ENCODE peak calls at places on chromosomes 7 and 10, in seven cellular contexts. Z, E, D, N, J, Y and V are unnamed samples.

GRCh38 chr10:63384001-63384400 is 81.8 kb downstream of the JMJD1C start:
- DNase-seq in Z (no peak), E (no peak), D (peak), N (no peak), J (peak), Y (no peak), V (no peak)

GRCh38 chr10:43981696-43982095 is 333.0 kb upstream of the ZNF32 start:
- DNase-seq in Z (no peak), E (no peak), D (no peak), N (no peak), J (no peak), Y (no peak), V (no peak)

GRCh38 chr10:95864906-95865813 is 42.6 kb upstream of the CC2D2B start:
- DNase-seq in Z (peak), E (no peak), D (peak), N (peak), J (peak), Y (no peak), V (peak)

GRCh38 chr10:4763960-4764428 is 62.0 kb upstream of the AKR1E2 start:
- DNase-seq in Z (no peak), E (no peak), D (peak), N (peak), J (peak), Y (no peak), V (peak)

GRCh38 chr10:5443429-5443828 is 31.1 kb downstream of the NET1 start:
- DNase-seq in Z (no peak), E (no peak), D (no peak), N (no peak), J (no peak), Y (peak), V (no peak)

GRCh38 chr7:6489612-6490011 is 41.9 kb upstream of the DAGLB start:
- DNase-seq in Z (no peak), E (no peak), D (no peak), N (no peak), J (no peak), Y (no peak), V (no peak)

GRCh38 chr10:69572159-69573055 is 815 bp downstream of the NEUROG3 start:
- DNase-seq in Z (no peak), E (no peak), D (peak), N (no peak), J (no peak), Y (no peak), V (no peak)

GRCh38 chr7:128215281-128215680 is 25.8 kb upstream of the LEP start:
- DNase-seq in Z (no peak), E (no peak), D (peak), N (peak), J (peak), Y (no peak), V (peak)

GRCh38 chr7:149872419-149873073 is 1.2 kb upstream of the ATP6V0E2 start:
- DNase-seq in Z (peak), E (no peak), D (peak), N (peak), J (peak), Y (no peak), V (peak)

GRCh38 chr10:35307297-35307696 is 29.0 kb upstream of the CCNY start:
- DNase-seq in Z (no peak), E (no peak), D (peak), N (no peak), J (no peak), Y (no peak), V (peak)

GRCh38 chr7:4468320-4469102 is 213.6 kb upstream of the FOXK1 start:
- DNase-seq in Z (no peak), E (no peak), D (no peak), N (no peak), J (no peak), Y (no peak), V (no peak)

GRCh38 chr7:87094322-87094721 is 34.9 kb upstream of the ELAPOR2 start:
- DNase-seq in Z (no peak), E (no peak), D (no peak), N (no peak), J (no peak), Y (no peak), V (no peak)

GRCh38 chr7:80681272-80681885 is 42.9 kb downstream of the CD36 start:
- DNase-seq in Z (no peak), E (no peak), D (peak), N (no peak), J (no peak), Y (no peak), V (peak)

GRCh38 chr7:140260767-140261486 is 84.1 kb upstream of the KDM7A start:
- DNase-seq in Z (peak), E (no peak), D (no peak), N (no peak), J (no peak), Y (no peak), V (no peak)

GRCh38 chr10:80408198-80409085 is at the start of gene PRXL2A:
- DNase-seq in Z (peak), E (peak), D (peak), N (no peak), J (no peak), Y (peak), V (no peak)

GRCh38 chr10:89814278-89814677 is 112.9 kb downstream of the KIF20B start:
- DNase-seq in Z (no peak), E (no peak), D (no peak), N (no peak), J (no peak), Y (no peak), V (no peak)
- TF ChIP-seq CTCF in Z (no peak), E (no peak), D (no peak), N (no peak), J (no peak), Y (no peak), V (no peak)

GRCh38 chr7:38748056-38748610 is 117.0 kb upstream of the AMPH start:
- DNase-seq in Z (no peak), E (no peak), D (peak), N (no peak), J (peak), Y (no peak), V (peak)
- TF ChIP-seq CTCF in Z (peak), E (no peak), D (peak), N (peak), J (peak), Y (no peak), V (peak)

GRCh38 chr7:123271231-123271630 is 71.5 kb upstream of the SLC13A1 start:
- DNase-seq in Z (no peak), E (no peak), D (peak), N (no peak), J (no peak), Y (no peak), V (peak)
- TF ChIP-seq CTCF in Z (no peak), E (no peak), D (no peak), N (no peak), J (no peak), Y (no peak), V (no peak)

DNA sequence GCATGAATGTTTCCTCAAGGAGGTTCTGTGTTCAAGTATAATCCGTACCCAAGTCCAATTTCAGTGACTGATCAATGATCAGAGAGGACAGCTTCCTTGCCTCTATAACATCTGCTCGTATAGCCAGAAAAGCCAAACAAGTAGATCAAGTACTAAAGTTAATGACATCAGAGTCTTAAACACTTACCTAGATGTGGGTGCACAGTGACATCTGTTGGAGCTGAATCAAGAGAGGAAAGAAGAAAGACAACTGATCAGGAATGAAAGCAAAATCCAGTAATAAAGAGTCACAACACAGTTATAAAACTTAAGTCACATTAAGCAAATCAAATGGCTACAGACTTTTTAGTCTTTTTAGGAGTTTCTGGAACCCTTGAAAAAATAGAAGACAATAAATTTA is 236.5 kb downstream of the RELN start:
- DNase-seq in Z (no peak), E (no peak), D (peak), N (no peak), J (peak), Y (no peak), V (peak)
- TF ChIP-seq CTCF in Z (no peak), E (no peak), D (no peak), N (no peak), J (no peak), Y (no peak), V (no peak)

GRCh38 chr7:99127636-99128035 is 16.3 kb downstream of the SMURF1 start:
- DNase-seq in Z (no peak), E (no peak), D (peak), N (no peak), J (no peak), Y (no peak), V (peak)
- TF ChIP-seq CTCF in Z (no peak), E (no peak), D (no peak), N (no peak), J (no peak), Y (no peak), V (no peak)

DNA sequence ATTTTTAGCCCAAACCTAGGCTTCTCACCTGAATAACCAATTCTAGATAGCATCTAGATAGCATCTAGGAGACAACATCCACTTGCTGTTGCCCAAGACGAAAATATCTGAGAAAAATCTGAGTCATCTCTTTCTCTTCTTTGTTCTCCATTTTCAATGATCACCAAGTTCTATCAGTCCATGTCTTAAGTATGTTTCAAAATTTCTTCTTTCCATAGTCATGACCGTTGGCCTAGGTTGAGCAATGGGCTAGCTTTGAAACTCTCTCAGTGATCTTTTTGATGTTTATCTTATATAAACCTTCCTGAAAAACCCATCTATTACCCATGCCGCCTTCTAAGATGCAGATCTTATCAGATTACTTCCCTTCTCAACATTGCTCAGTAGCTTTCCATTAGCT is 23.4 kb upstream of the CASD1 start:
- DNase-seq in Z (no peak), E (no peak), D (no peak), N (no peak), J (no peak), Y (no peak), V (no peak)
- TF ChIP-seq CTCF in Z (no peak), E (no peak), D (no peak), N (no peak), J (no peak), Y (no peak), V (no peak)

GRCh38 chr7:42745357-42746022 is 166.4 kb downstream of the C7orf25 start:
- DNase-seq in Z (peak), E (no peak), D (peak), N (no peak), J (no peak), Y (no peak), V (peak)
- TF ChIP-seq CTCF in Z (peak), E (peak), D (peak), N (peak), J (peak), Y (peak), V (peak)

DNA sequence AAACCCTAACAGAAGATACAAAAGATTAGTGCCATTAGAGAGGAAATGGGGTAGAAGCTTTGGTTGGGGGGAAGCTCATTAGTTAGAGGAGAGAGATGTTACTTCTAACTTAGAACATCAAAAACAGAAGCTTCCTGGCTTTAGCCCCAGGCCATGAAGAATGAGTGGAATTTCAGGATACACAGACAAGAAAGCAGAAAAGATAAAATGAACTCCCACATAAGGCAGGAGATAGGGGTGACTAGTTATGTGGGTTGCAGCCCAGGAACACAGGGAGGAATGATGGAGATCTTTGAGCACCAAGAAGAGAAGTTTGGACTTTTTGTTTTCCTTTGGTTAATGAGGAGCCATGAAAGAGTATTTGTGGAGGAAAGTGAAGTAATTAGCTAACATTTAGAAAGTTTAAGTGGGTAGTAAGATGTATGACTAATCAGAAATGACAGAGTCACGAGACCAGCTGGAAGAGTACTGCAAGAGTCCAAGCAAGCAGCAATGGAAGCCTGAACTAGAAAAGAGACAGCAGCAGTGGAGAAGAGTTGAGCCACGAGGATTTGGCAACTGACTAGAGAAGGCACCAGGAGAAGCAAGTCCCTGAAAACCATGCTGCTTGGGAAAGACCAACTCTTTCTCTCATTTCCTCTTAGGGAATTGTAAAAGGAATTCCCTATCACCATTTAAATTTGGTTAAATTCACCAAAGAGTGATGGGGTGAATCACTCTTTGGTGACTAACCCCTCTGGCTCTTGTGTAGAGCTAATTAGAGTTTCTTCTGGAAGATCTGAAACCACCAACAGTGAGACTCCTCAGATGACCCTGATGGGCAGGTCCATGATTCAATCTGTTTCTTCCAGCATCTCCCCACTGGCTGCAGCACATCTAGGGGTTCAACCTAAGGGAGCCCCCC is 131.9 kb downstream of the KCNMA1 start:
- DNase-seq in Z (no peak), E (no peak), D (peak), N (peak), J (peak), Y (no peak), V (peak)
- TF ChIP-seq CTCF in Z (no peak), E (no peak), D (no peak), N (no peak), J (no peak), Y (no peak), V (no peak)

DNA sequence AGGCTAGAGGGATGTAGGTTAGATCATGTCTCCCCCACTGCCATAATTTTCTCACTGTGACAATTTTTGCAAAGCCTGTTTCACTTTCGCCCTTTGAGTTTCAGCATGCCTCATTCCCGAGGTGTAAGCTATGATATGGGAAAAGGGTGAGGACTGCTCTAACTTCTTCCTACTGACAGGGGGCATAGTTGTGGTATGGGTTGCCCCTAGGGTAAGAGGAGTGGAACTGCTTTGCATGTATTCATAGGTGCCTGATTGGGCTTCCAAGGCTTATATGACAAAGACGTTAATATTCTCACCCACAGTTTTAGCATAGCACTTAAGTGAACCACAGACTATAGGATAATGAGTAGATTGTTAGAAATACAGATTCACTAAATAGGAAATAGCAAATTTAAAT is 148.7 kb downstream of the BBS9 start:
- DNase-seq in Z (no peak), E (no peak), D (no peak), N (no peak), J (no peak), Y (no peak), V (no peak)
- TF ChIP-seq CTCF in Z (no peak), E (no peak), D (no peak), N (no peak), J (no peak), Y (no peak), V (no peak)